ENCODE peak calls at places on chromosome 1, in ten cellular contexts. Q is smooth muscle cell of the brain vasculature; A is stimulated activated CD4-positive, alpha-beta T cell treated with anti-CD3 and anti-CD28 coated beads, Interleukin-1b, Interleukin-23, amount 100 ng/mL, for 24 hours; T is NCI-H2171 treated with DMSO at 0.1 percent for 48 hours; B is T-helper 9 cell; P is stimulated activated CD8-positive, alpha-beta memory T cell treated with anti-CD3 and anti-CD28 coated beads, Interleukin-4, amount 100 ng/mL, for 24 hours; X is activated CD4-positive, alpha-beta T cell treated with anti-CD3 and anti-CD28 coated beads for 48 hours; V is effector memory CD4-positive, alpha-beta T cell; W is HEK293T; H is RCC 7860. D is an unnamed sample.

GRCh38 chr1:39857479-39857878 is 25.8 kb downstream of the TRIT1 start:
- DNase-seq in A (no peak), H (no peak), Q (no peak), W (no peak), B (no peak), P (no peak), V (no peak), X (no peak), T (no peak), D (no peak)

GRCh38 chr1:228007054-228007800 is 429 bp downstream of the WNT3A start:
- DNase-seq in H (no peak), A (no peak), B (no peak), Q (no peak), T (no peak), P (no peak), X (no peak), W (peak; percentile 66), V (no peak), D (no peak)

GRCh38 chr1:185017338-185017737 is 28.0 kb upstream of the RNF2 start:
- DNase-seq in X (no peak), H (peak; percentile 88), T (no peak), P (no peak), V (no peak), Q (peak; percentile 31), W (no peak), A (no peak), B (no peak), D (peak; percentile 77)

GRCh38 chr1:99407018-99407417 is 142.7 kb downstream of the PLPPR4 start:
- DNase-seq in X (no peak), V (no peak), Q (no peak), T (no peak), H (no peak), A (no peak), B (no peak), P (no peak), W (no peak), D (no peak)

GRCh38 chr1:11740258-11741192 is 4.6 kb downstream of the AGTRAP start:
- DNase-seq in X (peak; percentile 18), Q (no peak), H (no peak), B (no peak), A (no peak), T (no peak), P (no peak), W (no peak), V (no peak), D (no peak)

GRCh38 chr1:241950390-241950789 is 7.2 kb upstream of the BECN2 start:
- DNase-seq in Q (no peak), A (no peak), X (no peak), H (no peak), P (no peak), B (no peak), V (no peak), T (no peak), W (no peak), D (peak; percentile 71)

GRCh38 chr1:91751281-91751680 is 134.7 kb downstream of the TGFBR3 start:
- DNase-seq in Q (no peak), P (no peak), H (no peak), T (no peak), W (no peak), A (no peak), B (no peak), X (no peak), V (no peak), D (peak; percentile 98)

GRCh38 chr1:6603424-6603850 is 768 bp upstream of the KLHL21 start:
- DNase-seq in X (peak; percentile 69), V (peak; percentile 40), P (no peak), Q (no peak), B (peak; percentile 32), T (no peak), W (no peak), A (no peak), H (no peak), D (no peak)

GRCh38 chr1:36520771-36521420 is 38.2 kb upstream of the CSF3R start:
- DNase-seq in T (peak; percentile 16), A (no peak), B (no peak), X (no peak), H (no peak), V (no peak), W (no peak), P (no peak), Q (no peak), D (no peak)

GRCh38 chr1:36871146-36871971 is 163.0 kb downstream of the GRIK3 start:
- DNase-seq in B (no peak), V (no peak), X (no peak), H (no peak), Q (no peak), W (no peak), T (peak; percentile 94), A (no peak), P (no peak), D (no peak)

GRCh38 chr1:224333309-224333926 is 3.4 kb upstream of the NVL start:
- DNase-seq in H (peak; percentile 51), T (peak; percentile 73), W (peak; percentile 57), B (no peak), A (no peak), P (no peak), X (peak; percentile 17), Q (peak; percentile 29), V (no peak), D (peak; percentile 51)

GRCh38 chr1:220528049-220528678 is at the start of gene MARK1:
- DNase-seq in Q (no peak), W (peak; percentile 82), V (no peak), P (no peak), B (no peak), X (peak; percentile 17), A (no peak), H (no peak), T (peak; percentile 71), D (peak; percentile 43)

D was measured in fibroblast of gingiva.